ENCODE peak calls at places on chromosome 4, in six cellular contexts. T is IMR-90, X is neuronal stem cell, N is H9, Z is trophoblast cell, A is H1. I is an unnamed sample.

GRCh38 chr4:182770969-182771330 is 146.2 kb downstream of the DCTD start:
- DNase-seq in T (peak), X (no peak), N (peak), Z (no peak), A (no peak), I (no peak)

GRCh38 chr4:74217365-74217764 is 59.4 kb downstream of the MTHFD2L start:
- DNase-seq in T (peak), X (no peak), N (no peak), Z (no peak), A (no peak), I (peak)

GRCh38 chr4:25427871-25428270 is 50.8 kb downstream of the ANAPC4 start:
- DNase-seq in T (no peak), X (no peak), N (no peak), Z (no peak), A (no peak), I (no peak)

GRCh38 chr4:186936496-186937375 is 213.1 kb upstream of the FAT1 start:
- DNase-seq in T (peak), X (no peak), N (no peak), Z (peak), A (no peak), I (peak)

GRCh38 chr4:120730777-120731320 is 191.7 kb downstream of the PRDM5 start:
- DNase-seq in T (no peak), X (no peak), N (no peak), Z (no peak), A (no peak), I (no peak)

GRCh38 chr4:150182794-150183193 is 104.5 kb downstream of the DCLK2 start:
- DNase-seq in T (no peak), X (no peak), N (no peak), Z (no peak), A (no peak), I (no peak)

GRCh38 chr4:181685911-181686310 is 557.3 kb upstream of the TENM3 start:
- DNase-seq in T (peak), X (no peak), N (no peak), Z (peak), A (no peak), I (peak)

GRCh38 chr4:91366561-91366960 is 937.2 kb upstream of the GRID2 start:
- DNase-seq in T (no peak), X (no peak), N (no peak), Z (no peak), A (no peak), I (no peak)

GRCh38 chr4:101135371-101136010 is 211.8 kb downstream of the PPP3CA start:
- DNase-seq in T (no peak), X (no peak), N (no peak), Z (no peak), A (no peak), I (no peak)

GRCh38 chr4:48196758-48197504 is 62.9 kb upstream of the TXK start:
- DNase-seq in T (no peak), X (no peak), N (no peak), Z (no peak), A (no peak), I (no peak)

GRCh38 chr4:86493460-86493859 is 100.7 kb upstream of the PTPN13 start:
- DNase-seq in T (peak), X (no peak), N (no peak), Z (no peak), A (no peak), I (no peak)

GRCh38 chr4:148238086-148238485 is 204.1 kb downstream of the NR3C2 start:
- DNase-seq in T (no peak), X (no peak), N (no peak), Z (no peak), A (no peak), I (no peak)

GRCh38 chr4:78747328-78747946 is 28.7 kb upstream of the BMP2K start:
- DNase-seq in T (peak), X (no peak), N (no peak), Z (no peak), A (no peak), I (no peak)

GRCh38 chr4:20629180-20630115 is 70.8 kb upstream of the PACRGL start:
- DNase-seq in T (no peak), X (no peak), N (no peak), Z (no peak), A (no peak), I (no peak)

GRCh38 chr4:140427104-140427918 is at the start of gene CLGN:
- DNase-seq in T (peak), X (peak), N (peak), Z (peak), A (peak), I (peak)

GRCh38 chr4:6001965-6002833 is 16.0 kb downstream of the C4orf50 start:
- DNase-seq in T (no peak), X (no peak), N (no peak), Z (no peak), A (no peak), I (no peak)
- H4K91ac ChIP-seq in T (no peak), X (no peak), N (no peak), Z (no peak), A (no peak), I (no peak)

DNA sequence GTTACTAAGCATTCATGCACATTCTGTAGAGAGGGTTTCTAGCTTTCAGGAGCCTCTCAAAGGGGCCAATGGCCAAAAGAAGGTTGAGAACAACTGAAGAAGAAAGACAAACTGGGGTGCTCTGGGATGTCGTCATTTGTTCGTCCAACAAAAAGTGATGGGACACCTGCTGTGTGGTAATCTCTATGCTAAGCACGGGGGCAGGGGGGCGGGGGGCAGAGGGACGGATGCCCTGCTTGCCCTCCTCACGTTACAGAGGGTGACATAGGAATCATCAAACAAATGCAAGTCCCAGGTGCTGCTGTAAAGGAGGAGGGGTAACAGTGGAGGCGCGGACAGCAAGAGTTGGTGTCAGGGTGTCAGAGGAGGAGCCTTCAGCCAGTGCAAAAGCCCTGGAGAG is 12.8 kb upstream of the CRMP1 start:
- DNase-seq in T (no peak), X (no peak), N (peak), Z (no peak), A (peak), I (no peak)
- H3K23ac ChIP-seq in T (no peak), X (no peak), N (no peak), Z (no peak), A (no peak), I (no peak)

DNA sequence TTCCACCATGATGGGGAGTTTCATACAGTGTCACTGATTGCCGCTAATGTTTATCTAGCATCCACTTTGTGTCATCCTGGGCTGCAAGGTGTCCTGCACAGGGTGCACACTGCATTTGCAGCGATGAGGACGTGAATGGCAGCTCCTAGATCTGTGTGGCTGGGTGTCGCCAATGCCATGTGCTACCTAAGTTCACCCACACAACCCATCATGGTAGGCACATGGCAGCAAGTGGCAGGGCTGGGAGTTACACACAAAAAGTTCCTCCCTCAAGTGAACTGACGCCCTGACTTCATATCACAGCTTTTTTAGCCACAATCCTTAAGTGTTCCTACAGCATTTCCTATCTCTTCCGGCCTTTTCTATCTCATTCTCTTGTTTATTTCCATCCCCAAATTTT is 45.9 kb upstream of the SPRY1 start:
- DNase-seq in T (no peak), X (no peak), N (no peak), Z (no peak), A (no peak), I (no peak)
- H2BK5ac ChIP-seq in T (no peak), X (no peak), N (no peak), Z (no peak), A (no peak), I (no peak)

GRCh38 chr4:159237975-159238374 is 135.1 kb downstream of the RAPGEF2 start:
- DNase-seq in T (no peak), X (no peak), N (no peak), Z (no peak), A (no peak), I (no peak)
- H4K91ac ChIP-seq in T (no peak), X (no peak), N (no peak), Z (no peak), A (no peak), I (no peak)

GRCh38 chr4:176001171-176002006 is 64.3 kb upstream of the WDR17 start:
- DNase-seq in T (peak), X (peak), N (peak), Z (no peak), A (peak), I (peak)
- H3K23ac ChIP-seq in T (peak), X (no peak), N (no peak), Z (no peak), A (no peak), I (peak)

GRCh38 chr4:2412885-2413716 is 5.3 kb downstream of the ZFYVE28 start:
- DNase-seq in T (peak), X (peak), N (peak), Z (peak), A (peak), I (peak)
- H2BK5ac ChIP-seq in T (peak), X (no peak), N (no peak), Z (no peak), A (peak), I (peak)

GRCh38 chr4:42618018-42618417 is 38.9 kb downstream of the ATP8A1 start:
- DNase-seq in T (no peak), X (no peak), N (no peak), Z (no peak), A (no peak), I (no peak)
- H4K91ac ChIP-seq in T (no peak), X (no peak), N (no peak), Z (no peak), A (no peak), I (no peak)

DNA sequence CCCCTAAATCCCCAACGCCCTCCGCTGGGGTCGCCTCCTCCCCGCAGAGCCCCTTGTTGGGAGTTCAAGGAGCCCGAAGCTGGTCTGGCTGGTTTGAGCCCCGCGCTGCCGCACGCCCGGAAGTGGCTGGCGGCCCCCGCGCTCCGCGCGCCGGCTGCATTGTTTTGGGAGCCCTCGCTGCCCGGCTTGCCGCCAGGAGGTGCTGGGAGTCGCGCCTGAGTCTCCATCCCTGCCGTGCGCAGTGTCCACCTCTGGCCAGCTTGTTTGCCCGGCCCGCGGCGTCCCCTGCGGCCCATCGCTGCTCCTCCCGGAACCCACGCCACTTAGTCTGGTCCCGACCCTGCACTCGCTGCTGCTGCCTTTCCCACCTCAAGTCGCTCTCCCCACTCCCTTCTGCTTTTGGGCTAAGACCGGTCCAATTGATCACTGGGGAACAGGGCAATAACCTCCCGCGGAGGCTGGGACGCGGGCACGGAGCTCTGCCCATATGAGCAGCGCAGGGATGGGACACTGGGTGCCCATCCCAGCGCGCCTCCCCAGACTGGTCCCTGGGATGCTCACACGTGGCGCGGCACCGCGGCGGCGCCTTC is 2.2 kb upstream of the SFRP2 start:
- DNase-seq in T (no peak), X (peak), N (peak), Z (no peak), A (peak), I (peak)
- H3K23ac ChIP-seq in T (no peak), X (peak), N (no peak), Z (no peak), A (no peak), I (no peak)

GRCh38 chr4:110193822-110194761 is 4.3 kb downstream of the ELOVL6 start:
- DNase-seq in T (peak), X (peak), N (peak), Z (peak), A (peak), I (peak)

GRCh38 chr4:110196871-110197420 is 1.5 kb downstream of the ELOVL6 start:
- DNase-seq in T (peak), X (no peak), N (peak), Z (peak), A (peak), I (no peak)

GRCh38 chr4:110197421-110198398 is 705 bp downstream of the ELOVL6 start:
- DNase-seq in T (peak), X (no peak), N (peak), Z (no peak), A (peak), I (peak)

GRCh38 chr4:110196206-110196870 is 2.1 kb downstream of the ELOVL6 start:
- DNase-seq in T (peak), X (peak), N (peak), Z (peak), A (peak), I (peak)

GRCh38 chr4:110195561-110196205 is 2.7 kb downstream of the ELOVL6 start:
- DNase-seq in T (peak), X (no peak), N (no peak), Z (no peak), A (no peak), I (peak)
- H2BK5ac ChIP-seq in T (peak), X (peak), N (peak), Z (peak), A (peak), I (no peak)

I was measured in mesenchymal stem cell.